ENCODE peak calls at places on chromosomes 7 and 10, in eight cellular contexts. H is thyroid gland; G is NAMALWA; Z is Panc1; C is hypothalamus; M is H9; O is activated CD4-positive, CD25-positive, alpha-beta regulatory T cell treated with anti-CD3 and anti-CD28 coated beads, Interleukin-2, amount 50 U/mL, for 72 hours; X is GDM1. A is an unnamed sample.

GRCh38 chr7:118478236-118478635 is 253.7 kb downstream of the ANKRD7 start:
- DNase-seq in X (no peak), Z (no peak), H (no peak), C (no peak), G (no peak), O (no peak), M (no peak), A (no peak)

GRCh38 chr7:5143935-5144903 is 45.8 kb upstream of the WIPI2 start:
- DNase-seq in O (peak), Z (no peak), C (peak), M (no peak), X (no peak), H (peak), G (no peak), A (no peak)

GRCh38 chr7:106521541-106521940 is 139.4 kb downstream of the CCDC71L start:
- DNase-seq in X (no peak), M (no peak), C (no peak), Z (no peak), H (no peak), O (no peak), G (no peak), A (no peak)

GRCh38 chr7:36658603-36659516 is 65.4 kb downstream of the AOAH start:
- DNase-seq in X (no peak), Z (peak), O (no peak), G (no peak), M (no peak), H (no peak), C (no peak), A (no peak)

GRCh38 chr10:47370015-47370767 is 13.9 kb downstream of the ZNF488 start:
- DNase-seq in M (peak), Z (no peak), G (no peak), O (no peak), C (no peak), H (no peak), X (no peak), A (no peak)

GRCh38 chr10:42690449-42691360 is 52.3 kb upstream of the ZNF33B start:
- DNase-seq in H (no peak), M (peak), C (no peak), O (no peak), G (peak), Z (no peak), X (no peak), A (no peak)

GRCh38 chr7:45007106-45007505 is 7.1 kb downstream of the CCM2 start:
- DNase-seq in M (no peak), X (no peak), H (peak), Z (no peak), C (no peak), O (no peak), G (no peak), A (no peak)

GRCh38 chr10:77391605-77392235 is 245.9 kb downstream of the KCNMA1 start:
- DNase-seq in X (no peak), H (peak), C (peak), G (peak), M (peak), O (no peak), Z (peak), A (peak)

GRCh38 chr10:87961314-87961713 is 97.9 kb downstream of the PTEN start:
- DNase-seq in C (no peak), Z (peak), O (no peak), G (no peak), X (no peak), H (no peak), M (no peak), A (no peak)

GRCh38 chr7:2706685-2707126 is 18.7 kb downstream of the AMZ1 start:
- DNase-seq in C (no peak), M (no peak), X (no peak), Z (no peak), O (no peak), H (no peak), G (no peak), A (no peak)

GRCh38 chr10:86599041-86599440 is 55.3 kb upstream of the OPN4 start:
- DNase-seq in X (no peak), H (no peak), M (no peak), G (no peak), Z (no peak), C (no peak), O (no peak), A (no peak)

GRCh38 chr7:21365866-21366624 is 61.8 kb upstream of the SP4 start:
- DNase-seq in H (no peak), C (no peak), X (no peak), Z (no peak), G (no peak), O (no peak), M (no peak), A (peak)

GRCh38 chr10:86211691-86212390 is 154.8 kb downstream of the GRID1 start:
- DNase-seq in X (no peak), H (no peak), Z (no peak), C (no peak), M (no peak), O (no peak), G (no peak), A (no peak)

GRCh38 chr7:35725280-35725680 is 30.3 kb upstream of the HERPUD2 start:
- DNase-seq in C (no peak), O (no peak), G (peak), H (peak), M (no peak), X (no peak), Z (no peak), A (no peak)

GRCh38 chr7:42914009-42914725 is 2.3 kb upstream of the C7orf25 start:
- DNase-seq in H (no peak), O (no peak), X (no peak), G (no peak), Z (no peak), C (no peak), M (no peak), A (no peak)

GRCh38 chr7:29319719-29320521 is 125.3 kb downstream of the CHN2 start:
- DNase-seq in G (peak), M (no peak), X (peak), H (no peak), C (peak), O (no peak), Z (no peak), A (peak)

GRCh38 chr10:94963901-94964300 is 25.4 kb downstream of the CYP2C9 start:
- DNase-seq in O (no peak), Z (peak), M (peak), H (peak), C (no peak), X (peak), G (peak), A (no peak)

GRCh38 chr10:60606343-60607080 is 171.8 kb upstream of the CDK1 start:
- DNase-seq in Z (no peak), M (no peak), C (no peak), H (no peak), O (no peak), X (no peak), G (no peak), A (peak)

GRCh38 chr10:71285180-71285545 is 33.9 kb upstream of the SLC29A3 start:
- DNase-seq in H (peak), C (peak), G (peak), O (no peak), X (no peak), Z (peak), M (peak), A (peak)

GRCh38 chr7:129157651-129158050 is 13.1 kb downstream of the TSPAN33 start:
- DNase-seq in C (no peak), X (no peak), O (no peak), H (no peak), G (no peak), Z (no peak), M (no peak), A (no peak)

GRCh38 chr7:28621369-28621807 is 209.1 kb downstream of the CREB5 start:
- DNase-seq in G (no peak), O (no peak), X (no peak), C (no peak), Z (no peak), M (no peak), H (no peak), A (no peak)

GRCh38 chr7:116679495-116679894 is 7.5 kb downstream of the MET start:
- DNase-seq in C (no peak), X (no peak), M (no peak), G (no peak), H (no peak), O (no peak), Z (no peak), A (no peak)

GRCh38 chr7:132846086-132846485 is 235.8 kb downstream of the CHCHD3 start:
- DNase-seq in M (no peak), G (no peak), X (no peak), C (no peak), Z (no peak), H (no peak), O (no peak), A (no peak)

GRCh38 chr7:5752663-5753062 is 28.8 kb downstream of the RNF216 start:
- DNase-seq in O (no peak), H (no peak), M (no peak), C (no peak), X (no peak), Z (no peak), G (no peak), A (no peak)

GRCh38 chr7:137449016-137449415 is 105.5 kb upstream of the PTN start:
- DNase-seq in O (no peak), G (no peak), Z (no peak), C (no peak), H (no peak), M (no peak), X (no peak), A (no peak)

GRCh38 chr7:138470586-138471157 is 10.6 kb downstream of the TRIM24 start:
- DNase-seq in G (no peak), M (no peak), X (no peak), H (no peak), O (no peak), Z (no peak), C (no peak), A (no peak)

GRCh38 chr7:50634378-50634777 is 69.2 kb upstream of the DDC start:
- DNase-seq in C (no peak), M (no peak), G (no peak), Z (no peak), X (no peak), O (no peak), H (no peak), A (no peak)

GRCh38 chr7:14389052-14389988 is 399.9 kb upstream of the ETV1 start:
- DNase-seq in H (no peak), M (no peak), Z (no peak), X (no peak), O (no peak), G (no peak), C (peak), A (no peak)

GRCh38 chr7:80588591-80588990 is 49.9 kb upstream of the CD36 start:
- DNase-seq in M (no peak), H (no peak), G (no peak), X (no peak), O (no peak), C (no peak), Z (no peak), A (no peak)

GRCh38 chr7:70040971-70041766 is 442.9 kb downstream of the AUTS2 start:
- DNase-seq in X (no peak), M (no peak), C (no peak), O (no peak), Z (no peak), H (no peak), G (peak), A (no peak)

GRCh38 chr7:74183653-74184450 is 9.7 kb downstream of the EIF4H start:
- DNase-seq in X (no peak), H (no peak), Z (no peak), O (no peak), G (peak), M (no peak), C (no peak), A (no peak)

GRCh38 chr7:27808626-27809025 is 68.7 kb downstream of the TAX1BP1 start:
- DNase-seq in H (no peak), M (no peak), Z (peak), O (no peak), G (no peak), X (no peak), C (no peak), A (no peak)

GRCh38 chr7:38600746-38601145 is 30.4 kb downstream of the AMPH start:
- DNase-seq in O (no peak), Z (no peak), X (no peak), M (no peak), G (no peak), C (no peak), H (no peak), A (no peak)

GRCh38 chr7:155001756-155002410 is 1.0 kb downstream of the PAXIP1 start:
- DNase-seq in O (no peak), C (peak), G (peak), X (no peak), H (no peak), Z (no peak), M (no peak), A (no peak)

GRCh38 chr10:5622186-5622585 is 44.2 kb downstream of the ASB13 start:
- DNase-seq in X (no peak), Z (no peak), G (no peak), M (no peak), O (no peak), H (no peak), C (no peak), A (no peak)

GRCh38 chr10:65670087-65670486 is 1255.7 kb upstream of the LRRTM3 start:
- DNase-seq in Z (no peak), C (no peak), G (no peak), X (no peak), O (no peak), M (no peak), H (no peak), A (no peak)

GRCh38 chr7:134016223-134016941 is 110.8 kb upstream of the LRGUK start:
- DNase-seq in G (peak), M (peak), C (peak), X (no peak), O (no peak), Z (peak), H (peak), A (no peak)

GRCh38 chr10:22308390-22308789 is 7.8 kb upstream of the COMMD3 start:
- DNase-seq in M (no peak), X (no peak), O (no peak), Z (peak), H (no peak), G (no peak), C (no peak), A (no peak)

GRCh38 chr10:132886211-132887099 is 55.9 kb downstream of the CFAP46 start:
- DNase-seq in O (no peak), M (no peak), H (peak), G (peak), C (no peak), Z (no peak), X (no peak), A (no peak)